ENCODE peak calls at places on chromosome 5, in seven cellular contexts. B, Q, Y, P, Z, C and W are unnamed samples.

GRCh38 chr5:131328536-131329186 is 64.8 kb downstream of the CDC42SE2 start:
- DNase-seq in Q (no peak), C (peak), B (no peak), P (peak), Z (no peak), Y (peak), W (no peak)

GRCh38 chr5:7622498-7622897 is 226.6 kb downstream of the ADCY2 start:
- DNase-seq in P (no peak), Z (no peak), B (no peak), Y (no peak), C (no peak), Q (no peak), W (no peak)

GRCh38 chr5:149113669-149114068 is 27.6 kb upstream of the ABLIM3 start:
- DNase-seq in C (peak), P (peak), B (no peak), Z (no peak), Y (peak), Q (no peak), W (no peak)

GRCh38 chr5:167143726-167144125 is 1147.7 kb upstream of the WWC1 start:
- DNase-seq in Q (no peak), P (no peak), Z (no peak), C (no peak), Y (no peak), B (no peak), W (peak)

GRCh38 chr5:17896605-17897004 is 262.3 kb downstream of the TAF11L14 start:
- DNase-seq in C (peak), Q (no peak), P (peak), Z (no peak), Y (peak), B (no peak), W (peak)

GRCh38 chr5:14818931-14819790 is 52.4 kb downstream of the ANKH start:
- DNase-seq in P (peak), Q (no peak), B (no peak), Z (no peak), Y (no peak), C (no peak), W (no peak)

GRCh38 chr5:33258553-33258952 is 182.2 kb upstream of the TARS1 start:
- DNase-seq in Q (no peak), P (no peak), Y (peak), Z (no peak), C (no peak), B (no peak), W (no peak)

GRCh38 chr5:31664566-31664965 is 25.6 kb downstream of the PDZD2 start:
- DNase-seq in P (peak), Y (peak), Q (no peak), C (peak), B (peak), Z (peak), W (peak)

GRCh38 chr5:150438873-150439546 is 10.5 kb downstream of the RPS14 start:
- DNase-seq in P (peak), C (peak), Z (peak), B (peak), Q (no peak), Y (no peak), W (peak)

GRCh38 chr5:179128041-179128365 is 67.8 kb downstream of the ZNF354C start:
- DNase-seq in C (no peak), Z (no peak), P (no peak), Y (no peak), B (no peak), Q (no peak), W (no peak)

GRCh38 chr5:146851133-146851532 is 27.4 kb downstream of the PPP2R2B start:
- DNase-seq in Z (no peak), P (no peak), B (no peak), Q (no peak), Y (no peak), C (no peak), W (no peak)

GRCh38 chr5:10695055-10695649 is 65.9 kb downstream of the DAP start:
- DNase-seq in C (peak), Z (peak), B (peak), Y (peak), P (peak), Q (peak), W (peak)

GRCh38 chr5:140221697-140222223 is 46.8 kb downstream of the CYSTM1 start:
- DNase-seq in Q (no peak), B (no peak), P (peak), C (no peak), Z (no peak), Y (peak), W (no peak)

GRCh38 chr5:74433255-74434123 is 207.0 kb downstream of the ENC1 start:
- DNase-seq in P (peak), Q (no peak), C (no peak), Y (peak), B (peak), Z (no peak), W (peak)

GRCh38 chr5:124949862-124950261 is 203.4 kb upstream of the ZNF608 start:
- DNase-seq in P (no peak), B (no peak), C (peak), Y (no peak), Q (no peak), Z (no peak), W (no peak)

GRCh38 chr5:137192293-137192743 is 306.8 kb downstream of the SPOCK1 start:
- DNase-seq in B (no peak), Q (no peak), Z (no peak), C (no peak), Y (peak), P (no peak), W (no peak)

GRCh38 chr5:1643651-1644392 is 120.1 kb upstream of the LPCAT1 start:
- DNase-seq in P (peak), C (no peak), Z (no peak), Q (no peak), B (peak), Y (no peak), W (peak)

GRCh38 chr5:84181093-84181492 is 203.6 kb downstream of the EDIL3 start:
- DNase-seq in C (no peak), Y (peak), Q (no peak), Z (no peak), P (peak), B (no peak), W (no peak)

GRCh38 chr5:150411245-150411979 is 1.3 kb downstream of the CD74 start:
- DNase-seq in Q (no peak), Z (peak), B (no peak), P (peak), C (no peak), Y (peak), W (peak)

GRCh38 chr5:27124590-27124989 is 86.2 kb upstream of the CDH9 start:
- DNase-seq in Z (no peak), Y (peak), C (peak), P (peak), B (no peak), Q (no peak), W (peak)

GRCh38 chr5:159971931-159972461 is 36.9 kb upstream of the TTC1 start:
- DNase-seq in P (peak), Z (peak), Q (no peak), C (peak), B (peak), Y (no peak), W (peak)

GRCh38 chr5:110909950-110910349 is 161.6 kb upstream of the TSLP start:
- DNase-seq in B (no peak), C (no peak), Z (no peak), P (no peak), Q (no peak), Y (peak), W (no peak)

GRCh38 chr5:89289604-89290003 is 406.6 kb upstream of the MEF2C start:
- DNase-seq in Y (peak), B (no peak), Q (no peak), P (peak), Z (no peak), C (peak), W (no peak)

GRCh38 chr5:157913575-157913974 is 54.6 kb upstream of the CLINT1 start:
- DNase-seq in Z (no peak), P (no peak), B (no peak), Q (peak), Y (no peak), C (no peak), W (peak)
- H3K4ac ChIP-seq in Z (no peak), P (no peak), B (no peak), Q (no peak), Y (no peak), C (no peak), W (no peak)

GRCh38 chr5:68187268-68188055 is 28.1 kb upstream of the PIK3R1 start:
- DNase-seq in Q (peak), Y (peak), Z (peak), P (peak), B (peak), C (no peak), W (peak)
- H3K4ac ChIP-seq in Q (no peak), Y (no peak), Z (no peak), P (peak), B (no peak), C (no peak), W (no peak)

GRCh38 chr5:134769206-134769605 is 10.6 kb downstream of the DDX46 start:
- DNase-seq in C (peak), Z (no peak), Q (no peak), P (peak), B (no peak), Y (peak), W (peak)
- H3K4ac ChIP-seq in C (no peak), Z (no peak), Q (no peak), P (no peak), B (no peak), Y (no peak), W (no peak)

DNA sequence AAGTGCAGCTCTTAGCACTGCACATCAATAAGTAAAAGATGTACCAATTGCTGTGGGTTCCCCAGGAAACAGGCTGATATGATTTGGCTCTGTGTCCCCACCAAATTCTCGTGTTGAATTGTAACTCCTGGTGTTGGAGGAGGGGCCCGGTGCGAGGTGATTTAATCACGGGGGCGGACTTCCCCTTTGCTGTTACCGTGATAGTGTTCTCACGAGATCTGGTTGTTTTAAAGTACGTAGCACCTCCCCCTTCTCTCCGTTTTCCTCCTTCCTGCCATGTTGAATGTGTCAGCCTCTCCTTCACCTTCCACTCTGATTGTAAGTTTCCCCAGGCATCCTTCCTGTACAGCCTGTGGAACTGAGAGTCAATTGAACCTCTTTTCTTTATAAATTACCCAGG is 93.2 kb upstream of the ACTBL2 start:
- DNase-seq in B (no peak), Q (no peak), C (no peak), P (no peak), Z (no peak), Y (no peak), W (peak)
- H3K4ac ChIP-seq in B (no peak), Q (no peak), C (no peak), P (no peak), Z (no peak), Y (no peak), W (no peak)

DNA sequence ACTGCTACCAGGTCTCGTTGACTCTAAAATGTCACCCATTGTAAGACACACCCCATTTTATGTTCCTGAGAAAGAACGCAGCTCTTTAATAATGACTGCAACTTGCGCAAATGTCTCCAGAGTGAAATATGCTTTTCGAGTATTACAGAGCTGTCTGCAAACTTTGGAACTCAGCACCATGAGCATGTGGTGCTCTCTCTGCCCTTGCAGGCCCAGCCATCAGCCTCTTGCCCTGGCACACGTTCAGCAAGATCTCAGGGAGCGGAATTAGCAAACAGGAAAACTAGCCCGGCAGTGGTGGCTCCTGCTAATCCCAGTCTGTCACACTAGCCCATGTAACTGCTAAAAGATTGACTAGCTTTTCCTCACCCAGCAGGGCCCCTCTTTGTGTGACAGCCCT is 114.5 kb upstream of the SLC1A3 start:
- DNase-seq in P (no peak), Q (no peak), Z (no peak), C (no peak), Y (no peak), B (no peak), W (peak)
- H3K4ac ChIP-seq in P (no peak), Q (no peak), Z (no peak), C (no peak), Y (no peak), B (no peak), W (no peak)